ENCODE peak calls at places on chromosome 2, in eight cellular contexts. I is foreskin fibroblast, G is GM12878, U is neural progenitor cell, B is WTC11, R is activated B cell treated with CpG ODN at 0.5 μM for 24 hours, J is right lobe of liver, V is MM.1S. F is an unnamed sample.

GRCh38 chr2:177334940-177335543 is 57.5 kb upstream of the AGPS start:
- DNase-seq in B (no peak), U (peak; percentile 62), V (peak; percentile 41), I (peak; percentile 64), J (no peak), G (no peak), R (no peak), F (no peak)

GRCh38 chr2:28748176-28748575 is 3.5 kb upstream of the PPP1CB start:
- DNase-seq in G (no peak), V (peak; percentile 42), J (no peak), U (no peak), B (no peak), R (no peak), I (no peak), F (no peak)

GRCh38 chr2:42234056-42234455 is 64.9 kb downstream of the EML4 start:
- DNase-seq in B (no peak), G (no peak), V (no peak), U (no peak), I (peak; percentile 37), J (no peak), R (no peak), F (no peak)

GRCh38 chr2:160309585-160309984 is 109.5 kb upstream of the ITGB6 start:
- DNase-seq in B (no peak), J (no peak), G (no peak), R (no peak), U (no peak), V (no peak), I (peak; percentile 77), F (no peak)

GRCh38 chr2:241982711-241983570 is 113.4 kb downstream of the RTP5 start:
- DNase-seq in B (no peak), I (no peak), J (no peak), R (no peak), G (no peak), U (no peak), V (no peak), F (no peak)

GRCh38 chr2:128782411-128783192 is 463.9 kb upstream of the HS6ST1 start:
- DNase-seq in G (no peak), R (no peak), B (no peak), I (no peak), U (no peak), J (no peak), V (no peak), F (no peak)

GRCh38 chr2:11578081-11578948 is 44.5 kb downstream of the GREB1 start:
- DNase-seq in U (no peak), B (no peak), R (no peak), I (no peak), J (no peak), V (no peak), G (no peak), F (no peak)

GRCh38 chr2:95062247-95062646 is 36.7 kb downstream of the MAL start:
- DNase-seq in V (no peak), G (no peak), U (no peak), R (no peak), I (no peak), B (no peak), J (no peak), F (no peak)

GRCh38 chr2:101897301-101897700 is 94.5 kb upstream of the IL1R2 start:
- DNase-seq in J (no peak), I (no peak), G (no peak), B (no peak), U (no peak), V (no peak), R (no peak), F (no peak)

DNA sequence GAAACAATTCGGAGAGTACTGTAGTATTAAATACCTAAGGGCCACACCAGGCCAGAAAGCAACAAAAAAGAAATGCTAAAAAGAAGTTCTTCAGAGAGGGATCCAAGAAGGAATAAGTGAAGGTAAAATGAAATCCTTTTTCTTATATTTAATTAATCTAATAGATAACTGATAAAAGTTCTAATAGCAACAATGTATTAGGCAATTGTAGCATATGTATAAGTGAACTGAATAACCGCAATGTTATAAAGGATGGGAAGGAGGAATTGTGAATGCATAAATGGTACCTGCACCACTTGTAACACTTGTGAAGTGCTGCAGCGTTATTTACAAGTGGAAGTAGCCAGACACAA is 21.8 kb downstream of the TMSB10 start:
- DNase-seq in V (no peak), G (no peak), B (no peak), R (no peak), I (no peak), J (no peak), U (no peak), F (no peak)
- TF ChIP-seq CTCF in V (no peak), G (no peak), B (no peak), R (no peak), I (no peak), J (no peak), U (no peak), F (peak; percentile 22)

DNA sequence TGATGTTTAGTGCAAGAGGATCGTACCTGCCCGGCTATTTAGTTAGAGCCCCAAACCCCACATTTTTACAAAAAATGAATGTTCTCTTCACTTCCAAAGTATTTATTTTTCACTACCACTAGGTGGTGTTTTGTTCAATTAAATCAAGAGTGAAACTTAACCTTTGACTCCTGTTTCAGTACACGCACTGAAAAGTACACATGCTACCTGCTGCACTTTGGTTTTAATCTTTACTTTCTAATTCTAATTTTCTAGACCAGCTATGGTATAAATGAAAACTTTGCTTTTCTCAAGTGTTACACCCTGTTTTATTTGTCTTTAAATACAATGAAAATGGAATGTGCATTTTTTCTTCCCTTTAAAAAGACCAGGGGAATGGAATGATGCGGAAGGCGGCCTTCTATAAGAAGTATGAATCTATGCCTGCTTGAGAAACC is 31.4 kb upstream of the CHN1 start:
- DNase-seq in V (peak; percentile 79), I (peak; percentile 36), U (peak; percentile 33), J (no peak), R (no peak), B (no peak), G (no peak), F (no peak)
- TF ChIP-seq CTCF in V (peak; percentile 55), I (peak; percentile 23), U (peak; percentile 69), J (peak; percentile 58), R (no peak), B (peak; percentile 50), G (peak; percentile 35), F (peak; percentile 61)

GRCh38 chr2:74531666-74532065 is 1.9 kb downstream of the HTRA2 start:
- DNase-seq in U (no peak), R (no peak), J (no peak), B (no peak), V (no peak), I (no peak), G (no peak), F (no peak)

GRCh38 chr2:74533464-74533863 is 3.7 kb downstream of the HTRA2 start:
- DNase-seq in J (no peak), U (no peak), V (no peak), R (no peak), B (no peak), I (no peak), G (no peak), F (no peak)

GRCh38 chr2:74530239-74531161 is 767 bp downstream of the HTRA2 start:
- DNase-seq in J (peak; percentile 48), V (peak; percentile 69), B (peak; percentile 30), R (peak; percentile 47), I (peak; percentile 65), U (peak; percentile 53), G (peak; percentile 74), F (peak; percentile 76)

GRCh38 chr2:74534411-74534810 is 4.7 kb downstream of the HTRA2 start:
- DNase-seq in G (no peak), R (no peak), J (no peak), I (no peak), V (no peak), U (no peak), B (no peak), F (no peak)

GRCh38 chr2:74532222-74532621 is 2.5 kb downstream of the HTRA2 start:
- DNase-seq in U (no peak), V (peak; percentile 51), R (no peak), J (no peak), G (no peak), B (no peak), I (peak; percentile 74), F (no peak)
- TF ChIP-seq CTCF in U (no peak), V (peak; percentile 44), R (no peak), J (peak; percentile 49), G (peak; percentile 25), B (no peak), I (peak; percentile 13), F (peak; percentile 39)

GRCh38 chr2:73092146-73092783 is 20.5 kb downstream of the RAB11FIP5 start:
- DNase-seq in I (no peak), B (no peak), J (no peak), U (no peak), G (no peak), R (no peak), V (no peak), F (no peak)

GRCh38 chr2:73091164-73091563 is 19.7 kb upstream of the SFXN5 start:
- DNase-seq in R (no peak), J (peak; percentile 39), G (no peak), U (peak; percentile 43), B (no peak), V (no peak), I (peak; percentile 52), F (no peak)

GRCh38 chr2:73088703-73089102 is 17.2 kb upstream of the SFXN5 start:
- DNase-seq in J (no peak), G (no peak), V (no peak), I (no peak), B (no peak), R (no peak), U (no peak), F (no peak)

GRCh38 chr2:73089270-73090030 is 17.9 kb upstream of the SFXN5 start:
- DNase-seq in J (peak; percentile 51), V (no peak), R (no peak), U (no peak), I (peak; percentile 99), B (no peak), G (no peak), F (no peak)

DNA sequence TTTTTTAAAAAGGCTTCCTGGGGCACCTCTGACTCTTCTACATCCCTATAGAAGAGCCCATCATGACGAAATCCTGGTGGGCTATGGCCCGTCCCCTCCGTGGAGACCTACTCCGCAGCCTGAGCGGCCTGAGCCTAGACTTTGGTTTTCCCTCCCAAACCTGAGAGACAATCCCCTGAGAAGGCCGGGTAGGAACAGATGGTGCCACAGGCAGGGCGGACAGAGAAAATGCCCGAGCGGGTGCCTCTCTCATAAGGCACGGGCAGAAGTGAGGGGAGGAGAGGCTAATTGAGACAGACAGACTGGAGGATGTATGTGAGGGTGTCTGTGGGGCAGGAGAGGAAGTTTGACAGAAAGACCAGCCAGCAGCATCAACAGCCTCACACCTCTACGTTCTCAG is 20.2 kb upstream of the SFXN5 start:
- DNase-seq in I (no peak), V (no peak), J (no peak), B (no peak), U (no peak), R (no peak), G (no peak), F (no peak)
- TF ChIP-seq CTCF in I (no peak), V (no peak), J (no peak), B (no peak), U (no peak), R (no peak), G (no peak), F (no peak)

F was measured in natural killer cell.